ENCODE peak calls at places on chromosomes 3 and 15, in eight cellular contexts. One of them, this sample, is unnamed.

GRCh38 chr15:73165844-73166243 is 113.6 kb downstream of the NEO1 start:
- DNase-seq in suprapubic skin: no peak
- DNase-seq in adipocyte: no peak
- DNase-seq in foreskin fibroblast: no peak
- DNase-seq in uterus: no peak
- DNase-seq in heart right ventricle: no peak
- DNase-seq in psoas muscle: no peak
- DNase-seq in neuronal stem cell: no peak
- DNase-seq in this sample: no peak

GRCh38 chr3:73624363-73625123 is at the start of gene PDZRN3:
- DNase-seq in neuronal stem cell: peak
- DNase-seq in uterus: peak
- DNase-seq in heart right ventricle: peak
- DNase-seq in suprapubic skin: no peak
- DNase-seq in adipocyte: peak
- DNase-seq in psoas muscle: peak
- DNase-seq in foreskin fibroblast: peak
- DNase-seq in this sample: peak

GRCh38 chr3:54791552-54792156 is 136.2 kb downstream of the LRTM1 start:
- DNase-seq in foreskin fibroblast: no peak
- DNase-seq in psoas muscle: no peak
- DNase-seq in heart right ventricle: no peak
- DNase-seq in suprapubic skin: no peak
- DNase-seq in uterus: no peak
- DNase-seq in neuronal stem cell: no peak
- DNase-seq in adipocyte: no peak
- DNase-seq in this sample: no peak

GRCh38 chr3:49813497-49814174 is at the start of gene UBA7:
- DNase-seq in adipocyte: peak
- DNase-seq in suprapubic skin: no peak
- DNase-seq in psoas muscle: peak
- DNase-seq in heart right ventricle: peak
- DNase-seq in uterus: peak
- DNase-seq in neuronal stem cell: no peak
- DNase-seq in foreskin fibroblast: peak
- DNase-seq in this sample: peak

GRCh38 chr3:186869253-186870235 is 27.0 kb downstream of the ADIPOQ start:
- DNase-seq in foreskin fibroblast: no peak
- DNase-seq in suprapubic skin: no peak
- DNase-seq in neuronal stem cell: no peak
- DNase-seq in psoas muscle: no peak
- DNase-seq in heart right ventricle: no peak
- DNase-seq in uterus: no peak
- DNase-seq in adipocyte: no peak
- DNase-seq in this sample: no peak

GRCh38 chr15:29259233-29259632 is 10.4 kb downstream of the NSMCE3 start:
- DNase-seq in neuronal stem cell: no peak
- DNase-seq in heart right ventricle: no peak
- DNase-seq in foreskin fibroblast: no peak
- DNase-seq in psoas muscle: no peak
- DNase-seq in adipocyte: no peak
- DNase-seq in uterus: no peak
- DNase-seq in suprapubic skin: no peak
- DNase-seq in this sample: no peak

GRCh38 chr15:42819781-42820180 is 82.9 kb upstream of the CDAN1 start:
- DNase-seq in foreskin fibroblast: no peak
- DNase-seq in neuronal stem cell: no peak
- DNase-seq in psoas muscle: no peak
- DNase-seq in suprapubic skin: no peak
- DNase-seq in adipocyte: no peak
- DNase-seq in heart right ventricle: no peak
- DNase-seq in uterus: no peak
- DNase-seq in this sample: no peak

GRCh38 chr3:172305552-172305951 is 142.7 kb downstream of the GHSR start:
- DNase-seq in neuronal stem cell: no peak
- DNase-seq in suprapubic skin: no peak
- DNase-seq in psoas muscle: no peak
- DNase-seq in uterus: no peak
- DNase-seq in foreskin fibroblast: peak
- DNase-seq in adipocyte: peak
- DNase-seq in heart right ventricle: no peak
- DNase-seq in this sample: no peak

GRCh38 chr3:45991341-45991740 is 4.3 kb downstream of the FYCO1 start:
- DNase-seq in psoas muscle: no peak
- DNase-seq in heart right ventricle: peak
- DNase-seq in foreskin fibroblast: no peak
- DNase-seq in adipocyte: no peak
- DNase-seq in suprapubic skin: no peak
- DNase-seq in uterus: no peak
- DNase-seq in neuronal stem cell: no peak
- DNase-seq in this sample: no peak

GRCh38 chr3:45992133-45992729 is 3.4 kb downstream of the FYCO1 start:
- DNase-seq in psoas muscle: no peak
- DNase-seq in suprapubic skin: no peak
- DNase-seq in uterus: no peak
- DNase-seq in neuronal stem cell: no peak
- DNase-seq in adipocyte: no peak
- DNase-seq in foreskin fibroblast: no peak
- DNase-seq in heart right ventricle: peak
- DNase-seq in this sample: no peak

GRCh38 chr3:45994661-45995369 is 809 bp downstream of the FYCO1 start:
- DNase-seq in neuronal stem cell: no peak
- DNase-seq in suprapubic skin: no peak
- DNase-seq in heart right ventricle: peak
- DNase-seq in adipocyte: peak
- DNase-seq in psoas muscle: no peak
- DNase-seq in foreskin fibroblast: no peak
- DNase-seq in uterus: peak
- DNase-seq in this sample: no peak

GRCh38 chr3:45993421-45994027 is 2.1 kb downstream of the FYCO1 start:
- DNase-seq in psoas muscle: no peak
- DNase-seq in adipocyte: no peak
- DNase-seq in uterus: no peak
- DNase-seq in foreskin fibroblast: no peak
- DNase-seq in suprapubic skin: no peak
- DNase-seq in heart right ventricle: no peak
- DNase-seq in neuronal stem cell: no peak
- DNase-seq in this sample: no peak

GRCh38 chr3:45992820-45993219 is 2.8 kb downstream of the FYCO1 start:
- DNase-seq in heart right ventricle: no peak
- DNase-seq in adipocyte: peak
- DNase-seq in suprapubic skin: no peak
- DNase-seq in uterus: no peak
- DNase-seq in neuronal stem cell: no peak
- DNase-seq in psoas muscle: no peak
- DNase-seq in foreskin fibroblast: peak
- DNase-seq in this sample: no peak
- H3K4me3 ChIP-seq in heart right ventricle: no peak
- H3K4me3 ChIP-seq in adipocyte: no peak
- H3K4me3 ChIP-seq in suprapubic skin: no peak
- H3K4me3 ChIP-seq in uterus: no peak
- H3K4me3 ChIP-seq in neuronal stem cell: no peak
- H3K4me3 ChIP-seq in psoas muscle: no peak
- H3K4me3 ChIP-seq in foreskin fibroblast: no peak
- H3K4me3 ChIP-seq in this sample: no peak

GRCh38 chr3:162538466-162538865 is 1041.9 kb downstream of the OTOL1 start:
- DNase-seq in uterus: no peak
- DNase-seq in psoas muscle: no peak
- DNase-seq in adipocyte: no peak
- DNase-seq in neuronal stem cell: no peak
- DNase-seq in heart right ventricle: no peak
- DNase-seq in suprapubic skin: no peak
- DNase-seq in foreskin fibroblast: peak
- DNase-seq in this sample: no peak

GRCh38 chr3:162540421-162540820 is 1043.8 kb downstream of the OTOL1 start:
- DNase-seq in psoas muscle: no peak
- DNase-seq in uterus: no peak
- DNase-seq in heart right ventricle: no peak
- DNase-seq in suprapubic skin: no peak
- DNase-seq in foreskin fibroblast: peak
- DNase-seq in adipocyte: peak
- DNase-seq in neuronal stem cell: no peak
- DNase-seq in this sample: no peak

GRCh38 chr3:162538906-162539305 is 1042.3 kb downstream of the OTOL1 start:
- DNase-seq in suprapubic skin: no peak
- DNase-seq in heart right ventricle: no peak
- DNase-seq in uterus: no peak
- DNase-seq in foreskin fibroblast: peak
- DNase-seq in psoas muscle: no peak
- DNase-seq in adipocyte: no peak
- DNase-seq in neuronal stem cell: no peak
- DNase-seq in this sample: no peak

DNA sequence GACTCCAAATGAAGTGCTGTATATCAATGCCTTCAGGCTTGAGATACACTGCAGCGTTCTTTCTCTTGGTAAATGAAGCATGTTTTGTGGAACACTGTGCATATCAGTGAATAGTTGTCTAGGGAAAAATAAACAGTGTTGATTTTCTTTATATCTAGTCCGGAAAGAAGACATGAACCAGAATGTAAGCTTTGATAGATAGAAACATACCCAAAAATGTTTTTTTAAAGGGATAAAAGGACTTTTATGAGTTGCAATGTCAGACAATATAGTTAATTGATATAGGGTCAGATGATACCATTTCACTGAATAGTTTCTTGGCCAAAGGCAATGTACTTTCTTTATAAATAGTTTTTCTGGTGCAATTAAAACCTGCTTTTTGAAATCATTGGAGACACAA is 1037.8 kb downstream of the OTOL1 start:
- DNase-seq in psoas muscle: no peak
- DNase-seq in uterus: no peak
- DNase-seq in heart right ventricle: no peak
- DNase-seq in foreskin fibroblast: no peak
- DNase-seq in adipocyte: no peak
- DNase-seq in suprapubic skin: no peak
- DNase-seq in neuronal stem cell: no peak
- DNase-seq in this sample: no peak
- H3K4me3 ChIP-seq in psoas muscle: no peak
- H3K4me3 ChIP-seq in uterus: no peak
- H3K4me3 ChIP-seq in heart right ventricle: no peak
- H3K4me3 ChIP-seq in foreskin fibroblast: no peak
- H3K4me3 ChIP-seq in adipocyte: no peak
- H3K4me3 ChIP-seq in suprapubic skin: no peak
- H3K4me3 ChIP-seq in neuronal stem cell: no peak
- H3K4me3 ChIP-seq in this sample: no peak

DNA sequence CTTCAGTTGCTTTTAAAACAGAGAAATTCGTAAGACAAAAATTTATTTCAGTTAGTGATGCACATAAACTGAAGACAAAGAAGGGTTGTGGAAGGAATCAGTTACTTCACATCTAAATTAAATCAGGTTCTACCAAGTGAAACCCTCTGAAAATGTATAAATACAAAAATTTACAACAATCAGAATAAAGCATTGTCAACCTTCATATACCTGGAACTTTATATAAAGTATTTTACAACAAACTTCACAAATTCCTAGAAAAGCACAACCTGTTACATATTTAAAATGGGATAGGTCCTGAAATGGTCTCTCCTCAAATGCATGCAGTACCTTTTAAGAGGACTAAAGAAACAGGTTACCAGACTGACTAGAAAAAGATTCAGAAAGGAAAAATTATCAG is 26.9 kb downstream of the ATOSA start:
- DNase-seq in foreskin fibroblast: no peak
- DNase-seq in adipocyte: no peak
- DNase-seq in heart right ventricle: no peak
- DNase-seq in suprapubic skin: no peak
- DNase-seq in neuronal stem cell: no peak
- DNase-seq in uterus: no peak
- DNase-seq in psoas muscle: no peak
- DNase-seq in this sample: no peak
- H3K4me3 ChIP-seq in foreskin fibroblast: no peak
- H3K4me3 ChIP-seq in adipocyte: peak
- H3K4me3 ChIP-seq in heart right ventricle: peak
- H3K4me3 ChIP-seq in suprapubic skin: peak
- H3K4me3 ChIP-seq in neuronal stem cell: peak
- H3K4me3 ChIP-seq in uterus: no peak
- H3K4me3 ChIP-seq in psoas muscle: peak
- H3K4me3 ChIP-seq in this sample: no peak

GRCh38 chr3:192795021-192795420 is 67.7 kb upstream of the FGF12 start:
- DNase-seq in neuronal stem cell: no peak
- DNase-seq in suprapubic skin: no peak
- DNase-seq in foreskin fibroblast: no peak
- DNase-seq in heart right ventricle: no peak
- DNase-seq in psoas muscle: no peak
- DNase-seq in uterus: no peak
- DNase-seq in adipocyte: no peak
- DNase-seq in this sample: no peak
- H3K4me3 ChIP-seq in neuronal stem cell: no peak
- H3K4me3 ChIP-seq in suprapubic skin: no peak
- H3K4me3 ChIP-seq in foreskin fibroblast: no peak
- H3K4me3 ChIP-seq in heart right ventricle: no peak
- H3K4me3 ChIP-seq in psoas muscle: no peak
- H3K4me3 ChIP-seq in uterus: no peak
- H3K4me3 ChIP-seq in adipocyte: no peak
- H3K4me3 ChIP-seq in this sample: no peak

GRCh38 chr3:159855599-159856495 is 132.8 kb upstream of the IL12A start:
- DNase-seq in neuronal stem cell: no peak
- DNase-seq in heart right ventricle: no peak
- DNase-seq in foreskin fibroblast: no peak
- DNase-seq in suprapubic skin: no peak
- DNase-seq in uterus: no peak
- DNase-seq in adipocyte: peak
- DNase-seq in psoas muscle: no peak
- DNase-seq in this sample: no peak
- H3K4me3 ChIP-seq in neuronal stem cell: no peak
- H3K4me3 ChIP-seq in heart right ventricle: peak
- H3K4me3 ChIP-seq in foreskin fibroblast: no peak
- H3K4me3 ChIP-seq in suprapubic skin: no peak
- H3K4me3 ChIP-seq in uterus: no peak
- H3K4me3 ChIP-seq in adipocyte: no peak
- H3K4me3 ChIP-seq in psoas muscle: peak
- H3K4me3 ChIP-seq in this sample: no peak

This sample was measured in pancreas.